ENCODE peak calls at places on chromosomes 16 and 17, in ten cellular contexts. N is uterus; J is T-cell; P is cardiac muscle cell; R is Jurkat, Clone E6-1; D is heart right ventricle; T is naive B cell; B is SW 1271; Z is HEK293T; Y is NCI-H146. M is an unnamed sample.
A peak's percentile ranks its signal among the peaks of the same experiment; 100 is the strongest.

GRCh38 chr17:74671031-74671771 is 41.5 kb downstream of the CD300LF start:
- DNase-seq in N (peak; percentile 24), R (peak; percentile 40), P (peak; percentile 90), B (no peak), Y (no peak), J (peak; percentile 53), T (peak; percentile 50), D (peak; percentile 84), Z (peak; percentile 89), M (no peak)

GRCh38 chr16:87344931-87345631 is 27.9 kb upstream of the C16orf95 start:
- DNase-seq in R (peak; percentile 87), D (no peak), J (peak; percentile 25), B (no peak), N (no peak), T (peak; percentile 11), Z (no peak), P (no peak), Y (no peak), M (no peak)

GRCh38 chr16:2692251-2692947 is 10.1 kb downstream of the KCTD5 start:
- DNase-seq in Z (no peak), R (no peak), Y (no peak), D (peak; percentile 52), P (no peak), T (no peak), N (no peak), J (no peak), B (no peak), M (no peak)

GRCh38 chr16:28193530-28194423 is 18.0 kb downstream of the XPO6 start:
- DNase-seq in Y (no peak), P (peak; percentile 85), R (no peak), B (peak; percentile 71), Z (no peak), N (no peak), D (no peak), J (no peak), T (no peak), M (no peak)

GRCh38 chr17:81400939-81401726 is 5.9 kb downstream of the BAHCC1 start:
- DNase-seq in D (no peak), R (no peak), Z (no peak), J (no peak), P (peak; percentile 41), Y (no peak), T (no peak), B (no peak), N (no peak), M (no peak)

GRCh38 chr16:56910654-56911539 is 21.0 kb upstream of the HERPUD1 start:
- DNase-seq in Z (no peak), B (no peak), R (peak; percentile 70), D (no peak), P (peak; percentile 93), T (no peak), J (no peak), N (no peak), Y (no peak), M (peak; percentile 26)

GRCh38 chr16:30715777-30716445 is 16.9 kb downstream of the SRCAP start:
- DNase-seq in N (no peak), Y (no peak), J (peak; percentile 27), R (peak; percentile 27), B (no peak), T (no peak), P (peak; percentile 57), D (no peak), Z (no peak), M (no peak)

GRCh38 chr17:67276075-67276474 is 31.1 kb upstream of the HELZ start:
- DNase-seq in T (no peak), R (no peak), Z (no peak), B (no peak), N (no peak), P (peak; percentile 18), J (no peak), Y (peak; percentile 31), D (no peak), M (no peak)

GRCh38 chr17:7413346-7413985 is 5.8 kb downstream of the NLGN2 start:
- DNase-seq in D (no peak), Y (no peak), T (no peak), P (peak; percentile 37), Z (no peak), R (no peak), B (no peak), J (no peak), N (no peak), M (no peak)